ENCODE peak calls at places on chromosomes 12 and 14, in four cellular contexts. L is HepG2, E is A549, C is K562. W is an unnamed sample.

GRCh38 chr14:83960832-83961512 is 1569.0 kb upstream of the FLRT2 start:
- DNase-seq in L (no peak), E (no peak), C (no peak), W (peak; percentile 18)

GRCh38 chr14:76922599-76922998 is 96.4 kb downstream of the LRRC74A start:
- DNase-seq in L (no peak), E (no peak), C (no peak), W (no peak)

GRCh38 chr12:65278576-65279386 is at the start of gene MSRB3:
- DNase-seq in L (peak; percentile 44), E (peak; percentile 81), C (peak; percentile 16), W (peak; percentile 81)

GRCh38 chr12:63070709-63071108 is 80.3 kb downstream of the AVPR1A start:
- DNase-seq in L (no peak), E (no peak), C (no peak), W (no peak)

GRCh38 chr14:103286968-103287850 is 46.8 kb upstream of the EIF5 start:
- DNase-seq in L (no peak), E (no peak), C (no peak), W (no peak)

GRCh38 chr12:117178301-117178700 is 12.0 kb downstream of the FBXO21 start:
- DNase-seq in L (no peak), E (no peak), C (no peak), W (no peak)

GRCh38 chr12:70467908-70468733 is 102.0 kb downstream of the KCNMB4 start:
- DNase-seq in L (peak; percentile 34), E (no peak), C (no peak), W (peak; percentile 11)

GRCh38 chr14:38257500-38257899 is 1.6 kb upstream of the CLEC14A start:
- DNase-seq in L (no peak), E (no peak), C (no peak), W (no peak)

GRCh38 chr12:81998761-81999378 is 239.7 kb upstream of the PPFIA2 start:
- DNase-seq in L (no peak), E (no peak), C (no peak), W (no peak)

GRCh38 chr12:108117163-108117849 is 11.8 kb upstream of the WSCD2 start:
- DNase-seq in L (no peak), E (no peak), C (peak; percentile 78), W (no peak)
- TF ChIP-seq NR3C1 in L (no peak), E (no peak), C (no peak), W (no peak)

GRCh38 chr14:89911018-89911919 is 43.3 kb downstream of the EFCAB11 start:
- DNase-seq in L (peak; percentile 91), E (no peak), C (no peak), W (peak; percentile 29)
- TF ChIP-seq NR3C1 in L (no peak), E (no peak), C (no peak), W (no peak)

GRCh38 chr12:130920119-130920703 is 33.5 kb upstream of the ADGRD1 start:
- DNase-seq in L (peak; percentile 74), E (no peak), C (no peak), W (no peak)
- TF ChIP-seq NR3C1 in L (no peak), E (no peak), C (no peak), W (no peak)

DNA sequence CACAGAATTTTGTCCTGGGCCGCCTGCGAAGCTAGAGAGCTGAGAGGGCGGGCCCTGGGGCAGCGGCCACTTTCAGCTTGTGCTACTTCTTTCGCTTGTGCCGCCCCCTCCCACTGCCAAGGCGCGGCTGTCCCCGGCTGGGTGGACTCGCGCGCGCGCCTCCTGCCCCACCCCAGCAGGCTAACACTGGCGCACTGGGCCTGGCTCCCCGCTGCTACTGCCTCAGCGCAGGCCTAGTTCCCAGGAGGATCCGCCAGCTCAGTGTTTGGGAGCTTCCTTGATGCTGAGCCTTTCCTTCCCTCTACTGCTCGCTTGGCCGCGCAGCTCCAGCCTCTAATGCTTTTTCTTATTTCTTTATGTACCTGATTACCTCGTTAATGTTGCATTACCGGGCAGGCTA is 27.4 kb upstream of the METAP2 start:
- DNase-seq in L (peak; percentile 25), E (no peak), C (peak; percentile 30), W (peak; percentile 76)
- TF ChIP-seq NR3C1 in L (no peak), E (no peak), C (no peak), W (no peak)

GRCh38 chr14:88325883-88326282 is 2.8 kb upstream of the KCNK10 start:
- DNase-seq in L (no peak), E (no peak), C (no peak), W (no peak)

GRCh38 chr14:88326352-88327103 is 3.5 kb upstream of the KCNK10 start:
- DNase-seq in L (no peak), E (no peak), C (no peak), W (peak; percentile 45)

GRCh38 chr14:88323086-88323519 is at the start of gene KCNK10:
- DNase-seq in L (no peak), E (no peak), C (no peak), W (peak; percentile 47)

GRCh38 chr14:88323520-88324199 is 591 bp upstream of the KCNK10 start:
- DNase-seq in L (no peak), E (no peak), C (no peak), W (peak; percentile 70)

GRCh38 chr14:88327497-88327896 is 4.4 kb upstream of the KCNK10 start:
- DNase-seq in L (no peak), E (no peak), C (no peak), W (no peak)
- TF ChIP-seq NR3C1 in L (no peak), E (no peak), C (no peak), W (no peak)

GRCh38 chr14:101895256-101895655 is 69.1 kb upstream of the DYNC1H1 start:
- DNase-seq in L (no peak), E (no peak), C (no peak), W (no peak)
- TF ChIP-seq NR3C1 in L (no peak), E (no peak), C (no peak), W (no peak)

DNA sequence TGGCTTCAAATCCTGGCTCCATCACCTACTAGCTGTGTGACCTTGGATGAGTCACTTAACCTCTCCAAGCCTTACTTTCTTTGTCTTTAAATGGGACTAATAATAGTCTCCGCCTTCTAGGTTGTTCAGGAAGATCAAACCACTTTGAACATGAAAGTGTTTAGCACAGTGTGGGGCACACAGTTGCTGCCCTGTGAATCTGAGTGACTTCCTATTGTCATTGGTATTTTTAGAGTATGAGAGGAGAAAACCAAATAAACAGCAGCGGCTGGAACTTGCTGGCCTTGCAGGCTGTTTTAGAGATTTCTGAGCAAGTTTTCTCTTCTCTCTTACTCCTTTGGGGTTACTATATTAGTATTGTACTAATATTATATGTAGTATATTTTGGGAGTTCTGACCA is 120.7 kb upstream of the MYL2 start:
- DNase-seq in L (no peak), E (no peak), C (no peak), W (no peak)
- TF ChIP-seq NR3C1 in L (no peak), E (no peak), C (no peak), W (no peak)

GRCh38 chr12:118288174-118288573 is 84.5 kb downstream of the TAOK3 start:
- DNase-seq in L (no peak), E (no peak), C (peak; percentile 53), W (no peak)
- TF ChIP-seq NR3C1 in L (no peak), E (no peak), C (no peak), W (no peak)

GRCh38 chr12:113402586-113403260 is 964 bp downstream of the SDS start:
- DNase-seq in L (no peak), E (no peak), C (no peak), W (no peak)
- TF ChIP-seq NR3C1 in L (no peak), E (no peak), C (no peak), W (no peak)

W was measured in WTC11.